ENCODE peak calls at places on chromosomes 5 and 9, in nine cellular contexts. One of them, this sample, is unnamed.

GRCh38 chr9:122053951-122054350 is 39.2 kb downstream of the TTLL11 start:
- DNase-seq in esophagus squamous epithelium: no peak
- DNase-seq in body of pancreas: no peak
- DNase-seq in breast epithelium: no peak
- DNase-seq in ovary: no peak
- DNase-seq in A549: no peak
- DNase-seq in uterus: no peak
- DNase-seq in sigmoid colon: no peak
- DNase-seq in gastrocnemius medialis: no peak
- DNase-seq in this sample: no peak

GRCh38 chr5:83752700-83753099 is 32.0 kb upstream of the HAPLN1 start:
- DNase-seq in esophagus squamous epithelium: no peak
- DNase-seq in sigmoid colon: no peak
- DNase-seq in ovary: no peak
- DNase-seq in gastrocnemius medialis: no peak
- DNase-seq in A549: no peak
- DNase-seq in body of pancreas: no peak
- DNase-seq in uterus: no peak
- DNase-seq in breast epithelium: no peak
- DNase-seq in this sample: no peak

GRCh38 chr5:130168211-130168610 is 263.9 kb downstream of the CHSY3 start:
- DNase-seq in esophagus squamous epithelium: no peak
- DNase-seq in gastrocnemius medialis: no peak
- DNase-seq in sigmoid colon: no peak
- DNase-seq in uterus: no peak
- DNase-seq in A549: no peak
- DNase-seq in body of pancreas: no peak
- DNase-seq in breast epithelium: no peak
- DNase-seq in ovary: no peak
- DNase-seq in this sample: no peak

GRCh38 chr5:121090822-121091221 is 626.7 kb downstream of the PRR16 start:
- DNase-seq in body of pancreas: no peak
- DNase-seq in ovary: no peak
- DNase-seq in esophagus squamous epithelium: no peak
- DNase-seq in A549: no peak
- DNase-seq in sigmoid colon: no peak
- DNase-seq in gastrocnemius medialis: no peak
- DNase-seq in uterus: no peak
- DNase-seq in breast epithelium: no peak
- DNase-seq in this sample: no peak

GRCh38 chr5:81213070-81213469 is 20.1 kb upstream of the CKMT2 start:
- DNase-seq in esophagus squamous epithelium: no peak
- DNase-seq in sigmoid colon: no peak
- DNase-seq in uterus: no peak
- DNase-seq in body of pancreas: peak
- DNase-seq in A549: no peak
- DNase-seq in gastrocnemius medialis: no peak
- DNase-seq in breast epithelium: no peak
- DNase-seq in ovary: no peak
- DNase-seq in this sample: no peak

GRCh38 chr9:121944741-121945191 is 148.3 kb downstream of the TTLL11 start:
- DNase-seq in breast epithelium: no peak
- DNase-seq in gastrocnemius medialis: no peak
- DNase-seq in body of pancreas: no peak
- DNase-seq in ovary: no peak
- DNase-seq in sigmoid colon: no peak
- DNase-seq in uterus: no peak
- DNase-seq in esophagus squamous epithelium: no peak
- DNase-seq in A549: no peak
- DNase-seq in this sample: no peak

GRCh38 chr5:111730659-111731382 is 26.2 kb downstream of the NREP start:
- DNase-seq in body of pancreas: peak
- DNase-seq in A549: no peak
- DNase-seq in ovary: no peak
- DNase-seq in uterus: no peak
- DNase-seq in gastrocnemius medialis: no peak
- DNase-seq in breast epithelium: no peak
- DNase-seq in esophagus squamous epithelium: no peak
- DNase-seq in sigmoid colon: no peak
- DNase-seq in this sample: no peak

GRCh38 chr9:100099722-100100042 is 639 bp downstream of the INVS start:
- DNase-seq in ovary: peak
- DNase-seq in body of pancreas: peak
- DNase-seq in A549: no peak
- DNase-seq in gastrocnemius medialis: no peak
- DNase-seq in breast epithelium: no peak
- DNase-seq in sigmoid colon: peak
- DNase-seq in uterus: peak
- DNase-seq in esophagus squamous epithelium: no peak
- DNase-seq in this sample: peak

GRCh38 chr5:71623221-71623794 is 36.2 kb downstream of the MCCC2 start:
- DNase-seq in breast epithelium: no peak
- DNase-seq in uterus: no peak
- DNase-seq in esophagus squamous epithelium: no peak
- DNase-seq in ovary: no peak
- DNase-seq in body of pancreas: no peak
- DNase-seq in gastrocnemius medialis: no peak
- DNase-seq in sigmoid colon: no peak
- DNase-seq in A549: no peak
- DNase-seq in this sample: no peak

GRCh38 chr9:113828211-113828610 is 47.9 kb upstream of the ZNF618 start:
- DNase-seq in breast epithelium: no peak
- DNase-seq in gastrocnemius medialis: no peak
- DNase-seq in body of pancreas: no peak
- DNase-seq in ovary: no peak
- DNase-seq in esophagus squamous epithelium: no peak
- DNase-seq in A549: no peak
- DNase-seq in uterus: no peak
- DNase-seq in sigmoid colon: no peak
- DNase-seq in this sample: no peak

GRCh38 chr9:113564804-113565237 is 101.3 kb downstream of the RGS3 start:
- DNase-seq in body of pancreas: peak
- DNase-seq in esophagus squamous epithelium: no peak
- DNase-seq in sigmoid colon: peak
- DNase-seq in ovary: peak
- DNase-seq in uterus: peak
- DNase-seq in A549: no peak
- DNase-seq in gastrocnemius medialis: peak
- DNase-seq in breast epithelium: peak
- DNase-seq in this sample: peak

GRCh38 chr9:38388283-38389223 is 3.9 kb upstream of the ALDH1B1 start:
- DNase-seq in body of pancreas: no peak
- DNase-seq in uterus: peak
- DNase-seq in sigmoid colon: peak
- DNase-seq in ovary: peak
- DNase-seq in esophagus squamous epithelium: no peak
- DNase-seq in A549: no peak
- DNase-seq in breast epithelium: no peak
- DNase-seq in gastrocnemius medialis: peak
- DNase-seq in this sample: no peak
- H3K27ac ChIP-seq in body of pancreas: no peak
- H3K27ac ChIP-seq in uterus: peak
- H3K27ac ChIP-seq in sigmoid colon: peak
- H3K27ac ChIP-seq in ovary: peak
- H3K27ac ChIP-seq in esophagus squamous epithelium: peak
- H3K27ac ChIP-seq in A549: no peak
- H3K27ac ChIP-seq in breast epithelium: peak
- H3K27ac ChIP-seq in gastrocnemius medialis: peak
- H3K27ac ChIP-seq in this sample: peak

GRCh38 chr9:91659529-91660294 is 236.1 kb upstream of the NFIL3 start:
- DNase-seq in body of pancreas: no peak
- DNase-seq in ovary: no peak
- DNase-seq in esophagus squamous epithelium: no peak
- DNase-seq in A549: peak
- DNase-seq in breast epithelium: no peak
- DNase-seq in gastrocnemius medialis: no peak
- DNase-seq in sigmoid colon: no peak
- DNase-seq in uterus: no peak
- DNase-seq in this sample: no peak

GRCh38 chr9:91655215-91655614 is 231.6 kb upstream of the NFIL3 start:
- DNase-seq in sigmoid colon: no peak
- DNase-seq in body of pancreas: no peak
- DNase-seq in ovary: no peak
- DNase-seq in gastrocnemius medialis: no peak
- DNase-seq in A549: no peak
- DNase-seq in uterus: no peak
- DNase-seq in esophagus squamous epithelium: no peak
- DNase-seq in breast epithelium: no peak
- DNase-seq in this sample: no peak

GRCh38 chr9:91655664-91656063 is 232.0 kb upstream of the NFIL3 start:
- DNase-seq in gastrocnemius medialis: no peak
- DNase-seq in body of pancreas: no peak
- DNase-seq in sigmoid colon: no peak
- DNase-seq in ovary: no peak
- DNase-seq in esophagus squamous epithelium: no peak
- DNase-seq in breast epithelium: no peak
- DNase-seq in uterus: no peak
- DNase-seq in A549: no peak
- DNase-seq in this sample: no peak

GRCh38 chr9:91658513-91659105 is 235.0 kb upstream of the NFIL3 start:
- DNase-seq in gastrocnemius medialis: no peak
- DNase-seq in esophagus squamous epithelium: no peak
- DNase-seq in breast epithelium: no peak
- DNase-seq in uterus: no peak
- DNase-seq in ovary: no peak
- DNase-seq in body of pancreas: no peak
- DNase-seq in A549: no peak
- DNase-seq in sigmoid colon: no peak
- DNase-seq in this sample: no peak

DNA sequence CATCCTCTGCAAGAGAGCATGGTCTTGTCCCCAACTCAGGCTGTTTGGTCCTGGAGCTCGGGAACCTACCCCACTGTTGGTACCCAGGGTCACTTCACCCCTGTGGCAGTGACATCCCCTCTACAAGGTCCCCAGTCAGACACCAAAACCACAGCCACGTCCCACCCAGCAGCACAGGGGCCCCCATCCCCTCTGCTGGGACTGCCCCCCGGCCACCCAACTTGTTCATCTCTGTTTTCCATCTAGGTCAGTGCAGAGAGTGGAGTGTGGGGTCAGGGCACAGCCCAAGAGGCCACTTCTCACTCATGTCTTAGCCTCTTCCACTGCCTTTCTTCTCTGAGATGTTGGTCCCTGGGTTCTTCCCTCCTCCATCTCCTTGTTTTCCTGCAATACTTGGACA is 233.9 kb upstream of the NFIL3 start:
- DNase-seq in body of pancreas: no peak
- DNase-seq in A549: no peak
- DNase-seq in ovary: no peak
- DNase-seq in sigmoid colon: no peak
- DNase-seq in uterus: no peak
- DNase-seq in breast epithelium: no peak
- DNase-seq in gastrocnemius medialis: no peak
- DNase-seq in esophagus squamous epithelium: no peak
- DNase-seq in this sample: no peak
- TF ChIP-seq POLR2A in body of pancreas: no peak
- TF ChIP-seq POLR2A in A549: no peak
- TF ChIP-seq POLR2A in ovary: no peak
- TF ChIP-seq POLR2A in sigmoid colon: no peak
- TF ChIP-seq POLR2A in uterus: no peak
- TF ChIP-seq POLR2A in breast epithelium: no peak
- TF ChIP-seq POLR2A in gastrocnemius medialis: no peak
- TF ChIP-seq POLR2A in esophagus squamous epithelium: no peak
- TF ChIP-seq POLR2A in this sample: no peak

GRCh38 chr5:122124766-122125165 is 4.6 kb upstream of the ZNF474 start:
- DNase-seq in ovary: no peak
- DNase-seq in uterus: no peak
- DNase-seq in A549: no peak
- DNase-seq in esophagus squamous epithelium: no peak
- DNase-seq in body of pancreas: no peak
- DNase-seq in breast epithelium: no peak
- DNase-seq in sigmoid colon: no peak
- DNase-seq in gastrocnemius medialis: no peak
- DNase-seq in this sample: no peak

GRCh38 chr5:122130152-122130551 is 806 bp downstream of the ZNF474 start:
- DNase-seq in sigmoid colon: no peak
- DNase-seq in gastrocnemius medialis: no peak
- DNase-seq in ovary: no peak
- DNase-seq in body of pancreas: no peak
- DNase-seq in A549: no peak
- DNase-seq in esophagus squamous epithelium: no peak
- DNase-seq in breast epithelium: no peak
- DNase-seq in uterus: no peak
- DNase-seq in this sample: no peak

GRCh38 chr5:122126177-122126701 is 3.1 kb upstream of the ZNF474 start:
- DNase-seq in body of pancreas: no peak
- DNase-seq in gastrocnemius medialis: no peak
- DNase-seq in sigmoid colon: no peak
- DNase-seq in ovary: no peak
- DNase-seq in esophagus squamous epithelium: no peak
- DNase-seq in breast epithelium: no peak
- DNase-seq in A549: no peak
- DNase-seq in uterus: no peak
- DNase-seq in this sample: no peak

GRCh38 chr5:122129332-122129731 is at the start of gene ZNF474:
- DNase-seq in ovary: no peak
- DNase-seq in gastrocnemius medialis: no peak
- DNase-seq in uterus: peak
- DNase-seq in body of pancreas: peak
- DNase-seq in sigmoid colon: peak
- DNase-seq in breast epithelium: no peak
- DNase-seq in esophagus squamous epithelium: no peak
- DNase-seq in A549: no peak
- DNase-seq in this sample: no peak

GRCh38 chr5:122126711-122127385 is 2.5 kb upstream of the ZNF474 start:
- DNase-seq in A549: no peak
- DNase-seq in esophagus squamous epithelium: no peak
- DNase-seq in uterus: no peak
- DNase-seq in body of pancreas: no peak
- DNase-seq in ovary: peak
- DNase-seq in sigmoid colon: peak
- DNase-seq in breast epithelium: no peak
- DNase-seq in gastrocnemius medialis: no peak
- DNase-seq in this sample: no peak
- H3K4me3 ChIP-seq in A549: no peak
- H3K4me3 ChIP-seq in esophagus squamous epithelium: no peak
- H3K4me3 ChIP-seq in uterus: no peak
- H3K4me3 ChIP-seq in body of pancreas: no peak
- H3K4me3 ChIP-seq in ovary: no peak
- H3K4me3 ChIP-seq in sigmoid colon: peak
- H3K4me3 ChIP-seq in breast epithelium: no peak
- H3K4me3 ChIP-seq in gastrocnemius medialis: no peak
- H3K4me3 ChIP-seq in this sample: no peak

DNA sequence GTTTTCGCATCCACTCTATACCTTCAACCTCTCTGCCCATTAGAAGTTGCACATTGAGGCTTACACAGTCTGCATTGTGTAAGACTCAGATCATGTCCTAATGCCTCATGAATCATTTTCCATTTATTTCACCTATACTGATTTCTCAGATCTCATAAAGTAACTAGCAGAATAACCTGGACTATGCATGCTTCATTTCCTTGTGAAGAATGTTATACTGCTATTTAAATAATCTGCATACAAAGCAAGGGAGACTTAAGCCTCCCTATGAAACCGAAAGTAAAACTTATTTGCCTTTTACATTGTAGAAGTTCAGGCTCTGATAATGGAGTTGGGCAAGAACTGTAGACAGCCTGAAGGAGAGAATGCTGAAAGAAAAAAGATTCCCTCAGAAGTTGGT is 235.4 kb downstream of the ELAVL2 start:
- DNase-seq in sigmoid colon: no peak
- DNase-seq in body of pancreas: no peak
- DNase-seq in gastrocnemius medialis: no peak
- DNase-seq in ovary: no peak
- DNase-seq in esophagus squamous epithelium: no peak
- DNase-seq in uterus: no peak
- DNase-seq in A549: no peak
- DNase-seq in breast epithelium: no peak
- DNase-seq in this sample: no peak
- H3K27ac ChIP-seq in sigmoid colon: no peak
- H3K27ac ChIP-seq in body of pancreas: no peak
- H3K27ac ChIP-seq in gastrocnemius medialis: peak
- H3K27ac ChIP-seq in ovary: no peak
- H3K27ac ChIP-seq in esophagus squamous epithelium: peak
- H3K27ac ChIP-seq in uterus: peak
- H3K27ac ChIP-seq in A549: no peak
- H3K27ac ChIP-seq in breast epithelium: no peak
- H3K27ac ChIP-seq in this sample: peak